ENCODE peak calls at places on chromosomes 5 and 9, in seven cellular contexts. O is sigmoid colon, X is cardiac fibroblast, P is coronary artery, F is astrocyte, Y is GM12865, V is stomach. B is an unnamed sample.
A peak's percentile ranks its signal among the peaks of the same experiment; 100 is the strongest.

GRCh38 chr9:37936965-37937364 is 33.0 kb upstream of the SLC25A51 start:
- DNase-seq in V (no peak), F (peak; percentile 70), Y (no peak), X (peak; percentile 79), P (no peak), O (no peak), B (peak; percentile 85)

GRCh38 chr5:10502130-10502529 is 60.5 kb downstream of the ROPN1L start:
- DNase-seq in F (no peak), P (no peak), X (no peak), V (no peak), O (no peak), Y (no peak), B (no peak)

GRCh38 chr5:148729182-148729581 is 74.9 kb upstream of the HTR4 start:
- DNase-seq in V (no peak), F (no peak), P (no peak), X (peak; percentile 24), O (no peak), Y (no peak), B (peak; percentile 33)

GRCh38 chr5:33423018-33423630 is 17.6 kb upstream of the TARS1 start:
- DNase-seq in Y (peak; percentile 26), O (no peak), P (no peak), X (peak; percentile 67), V (no peak), F (no peak), B (peak; percentile 74)

GRCh38 chr5:80055491-80056170 is 20.5 kb downstream of the THBS4 start:
- DNase-seq in O (no peak), X (no peak), P (peak; percentile 12), F (no peak), V (no peak), Y (no peak), B (no peak)

GRCh38 chr9:116198344-116198743 is 44.8 kb downstream of the PAPPA start:
- DNase-seq in V (no peak), X (peak; percentile 32), Y (no peak), F (no peak), P (no peak), O (no peak), B (peak; percentile 55)

GRCh38 chr5:75610201-75610600 is 1.1 kb upstream of the ANKDD1B start:
- DNase-seq in O (no peak), F (no peak), P (no peak), X (no peak), Y (no peak), V (no peak), B (no peak)

GRCh38 chr5:96614110-96614691 is 48.0 kb upstream of the CAST start:
- DNase-seq in X (peak; percentile 90), O (peak; percentile 76), P (no peak), Y (peak; percentile 67), F (peak; percentile 93), V (peak; percentile 52), B (peak; percentile 96)

GRCh38 chr5:32102254-32102653 is 71.9 kb downstream of the GOLPH3 start:
- DNase-seq in O (no peak), P (no peak), F (no peak), Y (no peak), V (no peak), X (no peak), B (no peak)

GRCh38 chr5:33675958-33676464 is 215.8 kb downstream of the ADAMTS12 start:
- DNase-seq in V (no peak), X (no peak), F (no peak), O (no peak), P (no peak), Y (peak; percentile 62), B (no peak)

GRCh38 chr5:180803181-180804128 is 849 bp upstream of the MGAT1 start:
- DNase-seq in V (peak; percentile 69), F (no peak), O (peak; percentile 82), X (peak; percentile 32), Y (peak; percentile 95), P (no peak), B (peak; percentile 48)

GRCh38 chr9:12719431-12719830 is 26.2 kb downstream of the TYRP1 start:
- DNase-seq in F (peak; percentile 42), V (no peak), X (peak; percentile 70), Y (no peak), P (no peak), O (no peak), B (peak; percentile 73)

GRCh38 chr5:89397096-89397495 is 514.1 kb upstream of the MEF2C start:
- DNase-seq in X (no peak), V (no peak), F (no peak), O (no peak), P (no peak), Y (peak; percentile 64), B (peak; percentile 57)

GRCh38 chr9:13841801-13842462 is 472.0 kb downstream of the NFIB start:
- DNase-seq in F (no peak), Y (no peak), X (no peak), V (no peak), P (no peak), O (no peak), B (no peak)

GRCh38 chr5:1800470-1801060 is 642 bp upstream of the NDUFS6 start:
- DNase-seq in X (peak; percentile 12), Y (peak; percentile 42), O (no peak), F (peak; percentile 24), P (peak; percentile 70), V (no peak), B (peak; percentile 45)

GRCh38 chr5:31052937-31053658 is 140.4 kb upstream of the CDH6 start:
- DNase-seq in Y (no peak), O (no peak), F (no peak), X (no peak), P (no peak), V (no peak), B (no peak)

GRCh38 chr5:103259705-103260355 is 1.3 kb downstream of the MACIR start:
- DNase-seq in X (peak; percentile 43), F (peak; percentile 36), O (peak; percentile 65), P (no peak), V (no peak), Y (no peak), B (peak; percentile 46)

GRCh38 chr5:169700611-169701010 is 63.5 kb downstream of the DOCK2 start:
- DNase-seq in F (no peak), Y (no peak), X (no peak), P (no peak), O (no peak), V (no peak), B (no peak)

GRCh38 chr9:128175102-128175563 is 15.1 kb downstream of the BBLN start:
- DNase-seq in O (no peak), V (no peak), X (peak; percentile 10), P (no peak), Y (no peak), F (peak; percentile 63), B (peak; percentile 84)

GRCh38 chr9:116320180-116320799 is 166.7 kb downstream of the PAPPA start:
- DNase-seq in V (no peak), Y (no peak), P (no peak), X (no peak), F (no peak), O (no peak), B (no peak)

GRCh38 chr5:108681079-108681921 is 66.4 kb upstream of the FER start:
- DNase-seq in X (peak; percentile 88), O (no peak), V (no peak), F (peak; percentile 56), P (no peak), Y (peak; percentile 86), B (peak; percentile 91)

GRCh38 chr5:17037751-17038150 is 101.7 kb upstream of the MYO10 start:
- DNase-seq in Y (no peak), X (no peak), P (no peak), F (peak; percentile 65), O (no peak), V (no peak), B (peak; percentile 44)

GRCh38 chr5:75566710-75567309 is 44.4 kb upstream of the ANKDD1B start:
- DNase-seq in Y (peak; percentile 85), O (no peak), P (no peak), V (no peak), F (peak; percentile 96), X (peak; percentile 94), B (peak; percentile 97)

GRCh38 chr9:87684627-87685204 is 41.2 kb upstream of the CTSL start:
- DNase-seq in X (peak; percentile 36), F (no peak), P (no peak), O (no peak), V (peak; percentile 59), Y (no peak), B (peak; percentile 54)

GRCh38 chr5:35785601-35786085 is 71.0 kb upstream of the IL7R start:
- DNase-seq in O (no peak), V (no peak), Y (no peak), X (no peak), F (no peak), P (no peak), B (peak; percentile 35)

DNA sequence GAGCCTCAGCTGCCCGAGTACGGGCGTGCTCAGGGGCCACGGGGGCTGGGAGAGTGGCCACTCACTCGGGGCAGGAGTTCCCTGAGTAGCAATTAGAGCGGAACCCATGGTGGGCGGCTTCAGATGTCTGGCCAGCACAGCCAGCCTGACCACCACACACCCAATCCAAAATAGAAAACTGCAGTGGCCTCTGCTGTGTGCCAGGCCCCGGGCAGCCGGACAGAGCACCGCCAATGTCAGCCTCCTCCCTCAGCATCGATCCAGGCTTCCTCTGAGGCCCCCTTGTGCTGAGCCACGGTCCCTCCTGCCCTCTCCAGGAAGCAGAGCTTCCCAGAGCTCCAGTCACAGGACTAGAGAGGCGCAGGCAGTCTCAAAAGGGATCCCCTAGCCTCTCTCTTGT is 2.7 kb downstream of the ADAMTS2 start:
- DNase-seq in P (no peak), F (no peak), V (no peak), Y (no peak), O (no peak), X (peak; percentile 78), B (peak; percentile 60)
- TF ChIP-seq CTCF in P (no peak), F (no peak), V (no peak), Y (no peak), O (no peak), X (peak; percentile 67), B (peak; percentile 70)

DNA sequence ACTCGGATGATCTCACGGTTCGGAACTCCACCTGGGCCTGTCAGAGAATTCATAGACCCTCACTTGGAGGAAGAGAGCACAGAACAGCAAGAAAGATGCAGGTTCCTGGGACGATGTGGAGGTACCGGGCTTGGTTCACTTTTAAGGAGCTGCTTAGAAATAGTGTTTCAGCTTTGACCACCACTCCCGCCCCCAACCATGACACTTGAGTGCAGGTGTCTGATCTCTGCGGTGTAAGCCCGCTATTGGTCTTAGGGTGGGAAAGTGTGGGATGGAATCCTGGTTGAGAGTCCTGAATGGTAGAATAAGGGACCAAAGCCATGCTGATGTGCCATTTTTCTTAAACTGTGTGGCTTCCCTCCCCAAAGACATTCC is 97.2 kb upstream of the LMX1B start:
- DNase-seq in O (no peak), Y (no peak), V (no peak), X (no peak), P (no peak), F (no peak), B (no peak)
- H3K4me3 ChIP-seq in O (no peak overlapping the region), Y (no peak overlapping the region), V (no peak overlapping the region), X (peak overlapping the region; percentile 49), P (peak overlapping the region; percentile 77), F (peak overlapping the region; percentile 50), B (peak overlapping the region; percentile 53)

GRCh38 chr5:77437194-77437593 is 54.9 kb downstream of the WDR41 start:
- DNase-seq in F (no peak), Y (peak; percentile 21), P (no peak), X (no peak), O (no peak), V (no peak), B (peak; percentile 57)
- TF ChIP-seq CTCF in F (no peak), Y (peak; percentile 8), P (no peak), X (no peak), O (peak; percentile 27), V (no peak), B (peak; percentile 53)

DNA sequence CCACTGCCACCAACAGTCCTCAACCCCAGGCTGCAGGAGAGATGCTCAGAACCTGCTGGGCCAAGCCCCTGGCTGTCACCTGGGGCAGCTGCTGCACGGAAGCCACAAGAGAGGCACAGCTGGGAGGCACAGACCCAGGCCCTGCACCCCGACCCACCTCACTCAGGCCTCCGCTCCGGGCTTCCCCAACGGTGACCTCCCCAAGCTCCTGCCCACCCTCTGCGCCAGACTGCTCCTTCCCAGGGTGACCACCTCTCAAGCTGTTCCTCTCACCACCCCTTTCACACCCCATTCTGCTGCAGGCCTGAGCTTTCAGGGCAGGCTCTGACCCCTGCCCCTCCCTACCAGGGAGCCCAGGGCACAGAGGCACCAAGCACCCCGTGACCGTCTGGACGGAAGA is 33.0 kb downstream of the VAV2 start:
- DNase-seq in X (no peak), V (no peak), O (no peak), P (no peak), Y (no peak), F (no peak), B (no peak)
- H3K4me3 ChIP-seq in X (no peak overlapping the region), V (no peak overlapping the region), O (no peak overlapping the region), P (no peak overlapping the region), Y (peak overlapping the region; percentile 55), F (no peak overlapping the region), B (no peak overlapping the region)

B was measured in choroid plexus epithelial cell.